ENCODE peak calls at places on chromosomes 6 and 20, in eight cellular contexts. One of them, this sample, is unnamed.

GRCh38 chr6:93468291-93468690 is 48.9 kb upstream of the EPHA7 start:
- DNase-seq in astrocyte of the spinal cord: peak; percentile 84
- DNase-seq in activated CD8-positive, alpha-beta memory T cell treated with anti-CD3 and anti-CD28 coated beads for 48 hours: no peak
- DNase-seq in NCI-H1694: no peak
- DNase-seq in NCI-H748 treated with DMSO at 0.1 percent for 48 hours: no peak
- DNase-seq in stimulated activated naive B cell treated with anti-CD40 and anti-IgM and Interleukin-4, amounts not matched to agents 10 μg/mL and 1 μg/mL and 100 μg/mL, for 72 hours: no peak
- DNase-seq in bronchial epithelial cell: peak; percentile 1
- DNase-seq in amniotic stem cell: no peak
- DNase-seq in this sample: no peak

GRCh38 chr6:43858161-43859153 is 88.4 kb downstream of the VEGFA start:
- DNase-seq in astrocyte of the spinal cord: no peak
- DNase-seq in activated CD8-positive, alpha-beta memory T cell treated with anti-CD3 and anti-CD28 coated beads for 48 hours: no peak
- DNase-seq in NCI-H1694: no peak
- DNase-seq in NCI-H748 treated with DMSO at 0.1 percent for 48 hours: no peak
- DNase-seq in stimulated activated naive B cell treated with anti-CD40 and anti-IgM and Interleukin-4, amounts not matched to agents 10 μg/mL and 1 μg/mL and 100 μg/mL, for 72 hours: no peak
- DNase-seq in bronchial epithelial cell: no peak
- DNase-seq in amniotic stem cell: no peak
- DNase-seq in this sample: no peak

GRCh38 chr6:21953831-21954801 is 342.7 kb downstream of the PRL start:
- DNase-seq in astrocyte of the spinal cord: peak; percentile 63
- DNase-seq in activated CD8-positive, alpha-beta memory T cell treated with anti-CD3 and anti-CD28 coated beads for 48 hours: no peak
- DNase-seq in NCI-H1694: peak; percentile 53
- DNase-seq in NCI-H748 treated with DMSO at 0.1 percent for 48 hours: peak; percentile 37
- DNase-seq in stimulated activated naive B cell treated with anti-CD40 and anti-IgM and Interleukin-4, amounts not matched to agents 10 μg/mL and 1 μg/mL and 100 μg/mL, for 72 hours: no peak
- DNase-seq in bronchial epithelial cell: peak; percentile 46
- DNase-seq in amniotic stem cell: no peak
- DNase-seq in this sample: no peak

GRCh38 chr20:42020316-42020715 is 402.1 kb upstream of the CHD6 start:
- DNase-seq in astrocyte of the spinal cord: no peak
- DNase-seq in activated CD8-positive, alpha-beta memory T cell treated with anti-CD3 and anti-CD28 coated beads for 48 hours: no peak
- DNase-seq in NCI-H1694: no peak
- DNase-seq in NCI-H748 treated with DMSO at 0.1 percent for 48 hours: no peak
- DNase-seq in stimulated activated naive B cell treated with anti-CD40 and anti-IgM and Interleukin-4, amounts not matched to agents 10 μg/mL and 1 μg/mL and 100 μg/mL, for 72 hours: no peak
- DNase-seq in bronchial epithelial cell: no peak
- DNase-seq in amniotic stem cell: no peak
- DNase-seq in this sample: no peak

GRCh38 chr6:155174576-155175174 is 89.1 kb upstream of the CLDN20 start:
- DNase-seq in astrocyte of the spinal cord: peak; percentile 85
- DNase-seq in activated CD8-positive, alpha-beta memory T cell treated with anti-CD3 and anti-CD28 coated beads for 48 hours: no peak
- DNase-seq in NCI-H1694: peak; percentile 92
- DNase-seq in NCI-H748 treated with DMSO at 0.1 percent for 48 hours: peak; percentile 97
- DNase-seq in stimulated activated naive B cell treated with anti-CD40 and anti-IgM and Interleukin-4, amounts not matched to agents 10 μg/mL and 1 μg/mL and 100 μg/mL, for 72 hours: peak; percentile 65
- DNase-seq in bronchial epithelial cell: peak; percentile 81
- DNase-seq in amniotic stem cell: peak; percentile 72
- DNase-seq in this sample: peak; percentile 66

GRCh38 chr20:25579081-25579770 is 6.1 kb downstream of the NINL start:
- DNase-seq in astrocyte of the spinal cord: peak; percentile 63
- DNase-seq in activated CD8-positive, alpha-beta memory T cell treated with anti-CD3 and anti-CD28 coated beads for 48 hours: no peak
- DNase-seq in NCI-H1694: no peak
- DNase-seq in NCI-H748 treated with DMSO at 0.1 percent for 48 hours: no peak
- DNase-seq in stimulated activated naive B cell treated with anti-CD40 and anti-IgM and Interleukin-4, amounts not matched to agents 10 μg/mL and 1 μg/mL and 100 μg/mL, for 72 hours: no peak
- DNase-seq in bronchial epithelial cell: no peak
- DNase-seq in amniotic stem cell: no peak
- DNase-seq in this sample: no peak

GRCh38 chr6:37646097-37646864 is 51.4 kb downstream of the MDGA1 start:
- DNase-seq in astrocyte of the spinal cord: no peak
- DNase-seq in activated CD8-positive, alpha-beta memory T cell treated with anti-CD3 and anti-CD28 coated beads for 48 hours: no peak
- DNase-seq in NCI-H1694: no peak
- DNase-seq in NCI-H748 treated with DMSO at 0.1 percent for 48 hours: no peak
- DNase-seq in stimulated activated naive B cell treated with anti-CD40 and anti-IgM and Interleukin-4, amounts not matched to agents 10 μg/mL and 1 μg/mL and 100 μg/mL, for 72 hours: no peak
- DNase-seq in bronchial epithelial cell: no peak
- DNase-seq in amniotic stem cell: no peak
- DNase-seq in this sample: no peak

GRCh38 chr6:115544765-115545409 is 515.8 kb downstream of the FRK start:
- DNase-seq in astrocyte of the spinal cord: no peak
- DNase-seq in activated CD8-positive, alpha-beta memory T cell treated with anti-CD3 and anti-CD28 coated beads for 48 hours: no peak
- DNase-seq in NCI-H1694: no peak
- DNase-seq in NCI-H748 treated with DMSO at 0.1 percent for 48 hours: no peak
- DNase-seq in stimulated activated naive B cell treated with anti-CD40 and anti-IgM and Interleukin-4, amounts not matched to agents 10 μg/mL and 1 μg/mL and 100 μg/mL, for 72 hours: no peak
- DNase-seq in bronchial epithelial cell: no peak
- DNase-seq in amniotic stem cell: no peak
- DNase-seq in this sample: no peak

GRCh38 chr6:4610256-4610655 is 165.9 kb upstream of the CDYL start:
- DNase-seq in astrocyte of the spinal cord: peak; percentile 84
- DNase-seq in activated CD8-positive, alpha-beta memory T cell treated with anti-CD3 and anti-CD28 coated beads for 48 hours: no peak
- DNase-seq in NCI-H1694: no peak
- DNase-seq in NCI-H748 treated with DMSO at 0.1 percent for 48 hours: no peak
- DNase-seq in stimulated activated naive B cell treated with anti-CD40 and anti-IgM and Interleukin-4, amounts not matched to agents 10 μg/mL and 1 μg/mL and 100 μg/mL, for 72 hours: no peak
- DNase-seq in bronchial epithelial cell: no peak
- DNase-seq in amniotic stem cell: no peak
- DNase-seq in this sample: no peak

GRCh38 chr20:53028337-53029007 is 56.3 kb downstream of the TSHZ2 start:
- DNase-seq in astrocyte of the spinal cord: no peak
- DNase-seq in activated CD8-positive, alpha-beta memory T cell treated with anti-CD3 and anti-CD28 coated beads for 48 hours: no peak
- DNase-seq in NCI-H1694: no peak
- DNase-seq in NCI-H748 treated with DMSO at 0.1 percent for 48 hours: no peak
- DNase-seq in stimulated activated naive B cell treated with anti-CD40 and anti-IgM and Interleukin-4, amounts not matched to agents 10 μg/mL and 1 μg/mL and 100 μg/mL, for 72 hours: no peak
- DNase-seq in bronchial epithelial cell: peak; percentile 22
- DNase-seq in amniotic stem cell: no peak
- DNase-seq in this sample: peak; percentile 29

GRCh38 chr20:25389858-25390537 is 637 bp downstream of the ABHD12 start:
- DNase-seq in astrocyte of the spinal cord: no peak
- DNase-seq in activated CD8-positive, alpha-beta memory T cell treated with anti-CD3 and anti-CD28 coated beads for 48 hours: no peak
- DNase-seq in NCI-H1694: no peak
- DNase-seq in NCI-H748 treated with DMSO at 0.1 percent for 48 hours: peak; percentile 23
- DNase-seq in stimulated activated naive B cell treated with anti-CD40 and anti-IgM and Interleukin-4, amounts not matched to agents 10 μg/mL and 1 μg/mL and 100 μg/mL, for 72 hours: peak; percentile 11
- DNase-seq in bronchial epithelial cell: no peak
- DNase-seq in amniotic stem cell: no peak
- DNase-seq in this sample: peak; percentile 33

GRCh38 chr6:150001295-150001990 is 23.9 kb downstream of the RAET1L start:
- DNase-seq in astrocyte of the spinal cord: no peak
- DNase-seq in activated CD8-positive, alpha-beta memory T cell treated with anti-CD3 and anti-CD28 coated beads for 48 hours: no peak
- DNase-seq in NCI-H1694: no peak
- DNase-seq in NCI-H748 treated with DMSO at 0.1 percent for 48 hours: no peak
- DNase-seq in stimulated activated naive B cell treated with anti-CD40 and anti-IgM and Interleukin-4, amounts not matched to agents 10 μg/mL and 1 μg/mL and 100 μg/mL, for 72 hours: peak; percentile 52
- DNase-seq in bronchial epithelial cell: no peak
- DNase-seq in amniotic stem cell: no peak
- DNase-seq in this sample: no peak

GRCh38 chr6:56406276-56407269 is 159.2 kb upstream of the COL21A1 start:
- DNase-seq in astrocyte of the spinal cord: no peak
- DNase-seq in activated CD8-positive, alpha-beta memory T cell treated with anti-CD3 and anti-CD28 coated beads for 48 hours: no peak
- DNase-seq in NCI-H1694: no peak
- DNase-seq in NCI-H748 treated with DMSO at 0.1 percent for 48 hours: no peak
- DNase-seq in stimulated activated naive B cell treated with anti-CD40 and anti-IgM and Interleukin-4, amounts not matched to agents 10 μg/mL and 1 μg/mL and 100 μg/mL, for 72 hours: no peak
- DNase-seq in bronchial epithelial cell: no peak
- DNase-seq in amniotic stem cell: no peak
- DNase-seq in this sample: no peak

GRCh38 chr20:53708129-53708968 is 114.7 kb upstream of the ZNF217 start:
- DNase-seq in astrocyte of the spinal cord: peak; percentile 91
- DNase-seq in activated CD8-positive, alpha-beta memory T cell treated with anti-CD3 and anti-CD28 coated beads for 48 hours: no peak
- DNase-seq in NCI-H1694: no peak
- DNase-seq in NCI-H748 treated with DMSO at 0.1 percent for 48 hours: no peak
- DNase-seq in stimulated activated naive B cell treated with anti-CD40 and anti-IgM and Interleukin-4, amounts not matched to agents 10 μg/mL and 1 μg/mL and 100 μg/mL, for 72 hours: peak; percentile 56
- DNase-seq in bronchial epithelial cell: no peak
- DNase-seq in amniotic stem cell: no peak
- DNase-seq in this sample: peak; percentile 47

GRCh38 chr6:113732384-113732966 is 124.7 kb upstream of the MARCKS start:
- DNase-seq in astrocyte of the spinal cord: peak; percentile 24
- DNase-seq in activated CD8-positive, alpha-beta memory T cell treated with anti-CD3 and anti-CD28 coated beads for 48 hours: no peak
- DNase-seq in NCI-H1694: peak; percentile 60
- DNase-seq in NCI-H748 treated with DMSO at 0.1 percent for 48 hours: peak; percentile 30
- DNase-seq in stimulated activated naive B cell treated with anti-CD40 and anti-IgM and Interleukin-4, amounts not matched to agents 10 μg/mL and 1 μg/mL and 100 μg/mL, for 72 hours: no peak
- DNase-seq in bronchial epithelial cell: no peak
- DNase-seq in amniotic stem cell: no peak
- DNase-seq in this sample: no peak

GRCh38 chr6:14921170-14921569 is 324.7 kb upstream of the JARID2 start:
- DNase-seq in astrocyte of the spinal cord: no peak
- DNase-seq in activated CD8-positive, alpha-beta memory T cell treated with anti-CD3 and anti-CD28 coated beads for 48 hours: no peak
- DNase-seq in NCI-H1694: no peak
- DNase-seq in NCI-H748 treated with DMSO at 0.1 percent for 48 hours: peak; percentile 92
- DNase-seq in stimulated activated naive B cell treated with anti-CD40 and anti-IgM and Interleukin-4, amounts not matched to agents 10 μg/mL and 1 μg/mL and 100 μg/mL, for 72 hours: no peak
- DNase-seq in bronchial epithelial cell: no peak
- DNase-seq in amniotic stem cell: no peak
- DNase-seq in this sample: no peak

GRCh38 chr6:159169193-159169555 is at the start of gene FNDC1:
- DNase-seq in astrocyte of the spinal cord: no peak
- DNase-seq in activated CD8-positive, alpha-beta memory T cell treated with anti-CD3 and anti-CD28 coated beads for 48 hours: peak; percentile 40
- DNase-seq in NCI-H1694: no peak
- DNase-seq in NCI-H748 treated with DMSO at 0.1 percent for 48 hours: no peak
- DNase-seq in stimulated activated naive B cell treated with anti-CD40 and anti-IgM and Interleukin-4, amounts not matched to agents 10 μg/mL and 1 μg/mL and 100 μg/mL, for 72 hours: peak; percentile 35
- DNase-seq in bronchial epithelial cell: no peak
- DNase-seq in amniotic stem cell: no peak
- DNase-seq in this sample: peak; percentile 59

GRCh38 chr6:47144306-47144705 is 102.2 kb upstream of the ADGRF1 start:
- DNase-seq in astrocyte of the spinal cord: no peak
- DNase-seq in activated CD8-positive, alpha-beta memory T cell treated with anti-CD3 and anti-CD28 coated beads for 48 hours: no peak
- DNase-seq in NCI-H1694: no peak
- DNase-seq in NCI-H748 treated with DMSO at 0.1 percent for 48 hours: no peak
- DNase-seq in stimulated activated naive B cell treated with anti-CD40 and anti-IgM and Interleukin-4, amounts not matched to agents 10 μg/mL and 1 μg/mL and 100 μg/mL, for 72 hours: no peak
- DNase-seq in bronchial epithelial cell: no peak
- DNase-seq in amniotic stem cell: no peak
- DNase-seq in this sample: no peak

GRCh38 chr6:26249959-26250805 is 114.8 kb upstream of the BTN3A2 start:
- DNase-seq in astrocyte of the spinal cord: peak; percentile 88
- DNase-seq in activated CD8-positive, alpha-beta memory T cell treated with anti-CD3 and anti-CD28 coated beads for 48 hours: peak; percentile 54
- DNase-seq in NCI-H1694: no peak
- DNase-seq in NCI-H748 treated with DMSO at 0.1 percent for 48 hours: peak; percentile 93
- DNase-seq in stimulated activated naive B cell treated with anti-CD40 and anti-IgM and Interleukin-4, amounts not matched to agents 10 μg/mL and 1 μg/mL and 100 μg/mL, for 72 hours: peak; percentile 73
- DNase-seq in bronchial epithelial cell: peak; percentile 82
- DNase-seq in amniotic stem cell: peak; percentile 31
- DNase-seq in this sample: peak; percentile 68

GRCh38 chr6:43667245-43668150 is 20.1 kb downstream of the MRPS18A start:
- DNase-seq in astrocyte of the spinal cord: peak; percentile 67
- DNase-seq in activated CD8-positive, alpha-beta memory T cell treated with anti-CD3 and anti-CD28 coated beads for 48 hours: peak; percentile 31
- DNase-seq in NCI-H1694: peak; percentile 61
- DNase-seq in NCI-H748 treated with DMSO at 0.1 percent for 48 hours: peak; percentile 93
- DNase-seq in stimulated activated naive B cell treated with anti-CD40 and anti-IgM and Interleukin-4, amounts not matched to agents 10 μg/mL and 1 μg/mL and 100 μg/mL, for 72 hours: peak; percentile 57
- DNase-seq in bronchial epithelial cell: peak; percentile 65
- DNase-seq in amniotic stem cell: no peak
- DNase-seq in this sample: peak; percentile 86

GRCh38 chr6:170497845-170498281 is 55.2 kb downstream of the PSMB1 start:
- DNase-seq in astrocyte of the spinal cord: peak; percentile 70
- DNase-seq in activated CD8-positive, alpha-beta memory T cell treated with anti-CD3 and anti-CD28 coated beads for 48 hours: no peak
- DNase-seq in NCI-H1694: peak; percentile 45
- DNase-seq in NCI-H748 treated with DMSO at 0.1 percent for 48 hours: peak; percentile 75
- DNase-seq in stimulated activated naive B cell treated with anti-CD40 and anti-IgM and Interleukin-4, amounts not matched to agents 10 μg/mL and 1 μg/mL and 100 μg/mL, for 72 hours: no peak
- DNase-seq in bronchial epithelial cell: no peak
- DNase-seq in amniotic stem cell: no peak
- DNase-seq in this sample: no peak

GRCh38 chr6:47672816-47673215 is 25.6 kb upstream of the ADGRF4 start:
- DNase-seq in astrocyte of the spinal cord: no peak
- DNase-seq in activated CD8-positive, alpha-beta memory T cell treated with anti-CD3 and anti-CD28 coated beads for 48 hours: no peak
- DNase-seq in NCI-H1694: no peak
- DNase-seq in NCI-H748 treated with DMSO at 0.1 percent for 48 hours: no peak
- DNase-seq in stimulated activated naive B cell treated with anti-CD40 and anti-IgM and Interleukin-4, amounts not matched to agents 10 μg/mL and 1 μg/mL and 100 μg/mL, for 72 hours: no peak
- DNase-seq in bronchial epithelial cell: peak; percentile 52
- DNase-seq in amniotic stem cell: no peak
- DNase-seq in this sample: no peak

GRCh38 chr6:41239467-41240159 is 11.5 kb downstream of the TREML4 start:
- DNase-seq in astrocyte of the spinal cord: no peak
- DNase-seq in activated CD8-positive, alpha-beta memory T cell treated with anti-CD3 and anti-CD28 coated beads for 48 hours: no peak
- DNase-seq in NCI-H1694: no peak
- DNase-seq in NCI-H748 treated with DMSO at 0.1 percent for 48 hours: no peak
- DNase-seq in stimulated activated naive B cell treated with anti-CD40 and anti-IgM and Interleukin-4, amounts not matched to agents 10 μg/mL and 1 μg/mL and 100 μg/mL, for 72 hours: no peak
- DNase-seq in bronchial epithelial cell: no peak
- DNase-seq in amniotic stem cell: no peak
- DNase-seq in this sample: no peak

GRCh38 chr6:140105857-140106256 is 731.4 kb upstream of the CITED2 start:
- DNase-seq in astrocyte of the spinal cord: peak; percentile 27
- DNase-seq in activated CD8-positive, alpha-beta memory T cell treated with anti-CD3 and anti-CD28 coated beads for 48 hours: no peak
- DNase-seq in NCI-H1694: no peak
- DNase-seq in NCI-H748 treated with DMSO at 0.1 percent for 48 hours: no peak
- DNase-seq in stimulated activated naive B cell treated with anti-CD40 and anti-IgM and Interleukin-4, amounts not matched to agents 10 μg/mL and 1 μg/mL and 100 μg/mL, for 72 hours: no peak
- DNase-seq in bronchial epithelial cell: peak; percentile 5
- DNase-seq in amniotic stem cell: no peak
- DNase-seq in this sample: no peak

GRCh38 chr6:132734694-132735236 is 20.9 kb upstream of the VNN1 start:
- DNase-seq in astrocyte of the spinal cord: no peak
- DNase-seq in activated CD8-positive, alpha-beta memory T cell treated with anti-CD3 and anti-CD28 coated beads for 48 hours: no peak
- DNase-seq in NCI-H1694: no peak
- DNase-seq in NCI-H748 treated with DMSO at 0.1 percent for 48 hours: peak; percentile 32
- DNase-seq in stimulated activated naive B cell treated with anti-CD40 and anti-IgM and Interleukin-4, amounts not matched to agents 10 μg/mL and 1 μg/mL and 100 μg/mL, for 72 hours: no peak
- DNase-seq in bronchial epithelial cell: peak; percentile 96
- DNase-seq in amniotic stem cell: no peak
- DNase-seq in this sample: no peak

GRCh38 chr20:49052334-49052733 is 6.2 kb downstream of the CSE1L start:
- DNase-seq in astrocyte of the spinal cord: no peak
- DNase-seq in activated CD8-positive, alpha-beta memory T cell treated with anti-CD3 and anti-CD28 coated beads for 48 hours: no peak
- DNase-seq in NCI-H1694: no peak
- DNase-seq in NCI-H748 treated with DMSO at 0.1 percent for 48 hours: no peak
- DNase-seq in stimulated activated naive B cell treated with anti-CD40 and anti-IgM and Interleukin-4, amounts not matched to agents 10 μg/mL and 1 μg/mL and 100 μg/mL, for 72 hours: no peak
- DNase-seq in bronchial epithelial cell: no peak
- DNase-seq in amniotic stem cell: no peak
- DNase-seq in this sample: no peak

GRCh38 chr6:128233501-128233900 is 286.9 kb downstream of the PTPRK start:
- DNase-seq in astrocyte of the spinal cord: no peak
- DNase-seq in activated CD8-positive, alpha-beta memory T cell treated with anti-CD3 and anti-CD28 coated beads for 48 hours: no peak
- DNase-seq in NCI-H1694: peak; percentile 88
- DNase-seq in NCI-H748 treated with DMSO at 0.1 percent for 48 hours: no peak
- DNase-seq in stimulated activated naive B cell treated with anti-CD40 and anti-IgM and Interleukin-4, amounts not matched to agents 10 μg/mL and 1 μg/mL and 100 μg/mL, for 72 hours: no peak
- DNase-seq in bronchial epithelial cell: no peak
- DNase-seq in amniotic stem cell: no peak
- DNase-seq in this sample: no peak

GRCh38 chr20:34060970-34061369 is 51.1 kb downstream of the EIF2S2 start:
- DNase-seq in astrocyte of the spinal cord: no peak
- DNase-seq in activated CD8-positive, alpha-beta memory T cell treated with anti-CD3 and anti-CD28 coated beads for 48 hours: no peak
- DNase-seq in NCI-H1694: no peak
- DNase-seq in NCI-H748 treated with DMSO at 0.1 percent for 48 hours: no peak
- DNase-seq in stimulated activated naive B cell treated with anti-CD40 and anti-IgM and Interleukin-4, amounts not matched to agents 10 μg/mL and 1 μg/mL and 100 μg/mL, for 72 hours: no peak
- DNase-seq in bronchial epithelial cell: no peak
- DNase-seq in amniotic stem cell: no peak
- DNase-seq in this sample: no peak

GRCh38 chr6:167579786-167580370 is 246.8 kb upstream of the AFDN start:
- DNase-seq in astrocyte of the spinal cord: no peak
- DNase-seq in activated CD8-positive, alpha-beta memory T cell treated with anti-CD3 and anti-CD28 coated beads for 48 hours: no peak
- DNase-seq in NCI-H1694: no peak
- DNase-seq in NCI-H748 treated with DMSO at 0.1 percent for 48 hours: no peak
- DNase-seq in stimulated activated naive B cell treated with anti-CD40 and anti-IgM and Interleukin-4, amounts not matched to agents 10 μg/mL and 1 μg/mL and 100 μg/mL, for 72 hours: no peak
- DNase-seq in bronchial epithelial cell: no peak
- DNase-seq in amniotic stem cell: no peak
- DNase-seq in this sample: no peak

GRCh38 chr6:157158897-157159296 is 164.4 kb downstream of the TMEM242 start:
- DNase-seq in astrocyte of the spinal cord: no peak
- DNase-seq in activated CD8-positive, alpha-beta memory T cell treated with anti-CD3 and anti-CD28 coated beads for 48 hours: no peak
- DNase-seq in NCI-H1694: no peak
- DNase-seq in NCI-H748 treated with DMSO at 0.1 percent for 48 hours: no peak
- DNase-seq in stimulated activated naive B cell treated with anti-CD40 and anti-IgM and Interleukin-4, amounts not matched to agents 10 μg/mL and 1 μg/mL and 100 μg/mL, for 72 hours: no peak
- DNase-seq in bronchial epithelial cell: no peak
- DNase-seq in amniotic stem cell: no peak
- DNase-seq in this sample: no peak